ENCODE peak calls at places on chromosome 2, in five cellular contexts. L is caudate nucleus; Q is NCI-H510A; C is 8988T; A is stimulated activated CD8-positive, alpha-beta memory T cell treated with anti-CD3 and anti-CD28 coated beads, Interleukin-15, amount 100 ng/mL, for 1 hour. E is an unnamed sample.

GRCh38 chr2:175066411-175066810 is 61.2 kb upstream of the CHN1 start:
- DNase-seq in A (no peak), C (no peak), Q (no peak), L (no peak), E (no peak)

GRCh38 chr2:128371648-128372345 is 53.1 kb upstream of the HS6ST1 start:
- DNase-seq in C (no peak), L (no peak), Q (no peak), A (no peak), E (no peak)

GRCh38 chr2:192604295-192604694 is 409.6 kb upstream of the TMEFF2 start:
- DNase-seq in Q (no peak), A (no peak), C (no peak), L (no peak), E (no peak)

GRCh38 chr2:167015806-167016205 is 127.5 kb downstream of the XIRP2 start:
- DNase-seq in Q (no peak), A (no peak), L (no peak), C (no peak), E (no peak)

GRCh38 chr2:162067596-162067995 is 6.4 kb downstream of the DPP4 start:
- DNase-seq in L (no peak), C (no peak), A (no peak), Q (no peak), E (no peak)

GRCh38 chr2:159084395-159085370 is 116.2 kb downstream of the TANC1 start:
- DNase-seq in Q (no peak), C (no peak), L (no peak), A (no peak), E (no peak)

GRCh38 chr2:201254331-201254730 is 6.0 kb upstream of the CASP8 start:
- DNase-seq in A (no peak), C (no peak), L (no peak), Q (no peak), E (no peak)

GRCh38 chr2:148817210-148817708 is 57.8 kb upstream of the KIF5C start:
- DNase-seq in A (no peak), Q (no peak), L (peak), C (no peak), E (no peak)

GRCh38 chr2:44964704-44965343 is 23.3 kb downstream of the SIX3 start:
- DNase-seq in L (no peak), C (no peak), Q (no peak), A (no peak), E (no peak)

E was measured in nucleus accumbens.